ENCODE peak calls at places on chromosome 11, in six cellular contexts. R, T, M, Y, H and C are unnamed samples.

GRCh38 chr11:126924381-126924780 is 76.2 kb downstream of the KIRREL3 start:
- DNase-seq in R (no peak), H (no peak), T (no peak), Y (no peak), M (no peak), C (no peak)

GRCh38 chr11:11332141-11332710 is 20.8 kb downstream of the CSNK2A3 start:
- DNase-seq in H (no peak), Y (no peak), R (no peak), T (no peak), M (no peak), C (no peak)

GRCh38 chr11:10092426-10092825 is 201.6 kb downstream of the SBF2 start:
- DNase-seq in H (no peak), M (no peak), Y (no peak), R (no peak), T (no peak), C (no peak)

GRCh38 chr11:90288207-90288821 is 65.5 kb upstream of the CHORDC1 start:
- DNase-seq in M (peak; percentile 47), R (peak; percentile 19), Y (no peak), H (peak; percentile 33), T (no peak), C (peak; percentile 3)

GRCh38 chr11:73551697-73552096 is 46.2 kb downstream of the FAM168A start:
- DNase-seq in R (no peak), H (no peak), T (no peak), M (peak; percentile 47), Y (no peak), C (no peak)

GRCh38 chr11:76885390-76886097 is 24.8 kb downstream of the ACER3 start:
- DNase-seq in Y (no peak), M (no peak), T (no peak), R (peak; percentile 41), H (no peak), C (no peak)

GRCh38 chr11:128207861-128208321 is 379.5 kb downstream of the ETS1 start:
- DNase-seq in M (no peak), R (no peak), H (no peak), Y (no peak), T (no peak), C (no peak)

GRCh38 chr11:118448294-118448693 is 12.0 kb downstream of the KMT2A start:
- DNase-seq in M (no peak), H (no peak), Y (no peak), T (peak; percentile 67), R (no peak), C (no peak)

GRCh38 chr11:102807921-102808320 is 10.0 kb upstream of the MMP1 start:
- DNase-seq in H (peak; percentile 37), T (no peak), R (peak; percentile 58), M (peak; percentile 36), Y (peak; percentile 70), C (no peak)

GRCh38 chr11:100562102-100562501 is 125.0 kb upstream of the ARHGAP42 start:
- DNase-seq in R (no peak), H (no peak), Y (no peak), T (no peak), M (no peak), C (no peak)

GRCh38 chr11:128835741-128836410 is 31.2 kb downstream of the KCNJ1 start:
- DNase-seq in H (peak; percentile 17), M (no peak), Y (no peak), R (peak; percentile 3), T (no peak), C (no peak)

GRCh38 chr11:64352099-64353005 is 6.6 kb upstream of the RPS6KA4 start:
- DNase-seq in Y (no peak), T (no peak), H (no peak), R (no peak), M (no peak), C (no peak)

GRCh38 chr11:79129702-79130101 is 311.1 kb downstream of the TENM4 start:
- DNase-seq in M (no peak), T (no peak), H (no peak), R (no peak), Y (no peak), C (no peak)

GRCh38 chr11:60345489-60345888 is 18.4 kb downstream of the MS4A6E start:
- DNase-seq in T (no peak), R (peak; percentile 52), M (no peak), H (peak; percentile 8), Y (peak; percentile 17), C (peak; percentile 50)

GRCh38 chr11:68377389-68377795 is 65.0 kb downstream of the LRP5 start:
- DNase-seq in R (no peak), H (no peak), T (no peak), M (peak; percentile 59), Y (no peak), C (no peak)

GRCh38 chr11:105135873-105136272 is 3.7 kb downstream of the CARD18 start:
- DNase-seq in T (no peak), M (no peak), H (no peak), R (no peak), Y (no peak), C (no peak)

GRCh38 chr11:125350206-125351044 is 145.6 kb downstream of the FEZ1 start:
- DNase-seq in R (no peak), H (no peak), Y (no peak), M (no peak), T (no peak), C (no peak)

GRCh38 chr11:125326126-125326525 is 161.6 kb downstream of the PKNOX2 start:
- DNase-seq in M (no peak), R (no peak), T (no peak), Y (no peak), H (no peak), C (no peak)

GRCh38 chr11:78595431-78596130 is 20.9 kb upstream of the NARS2 start:
- DNase-seq in Y (no peak), R (no peak), M (no peak), H (no peak), T (no peak), C (no peak)

GRCh38 chr11:102940714-102941588 is 14.6 kb downstream of the MMP13 start:
- DNase-seq in Y (peak; percentile 7), H (peak; percentile 56), R (peak; percentile 63), M (peak; percentile 46), T (peak; percentile 37), C (peak; percentile 40)

GRCh38 chr11:75946531-75947530 is 131.8 kb downstream of the UVRAG start:
- DNase-seq in M (no peak), T (no peak), R (peak; percentile 51), H (no peak), Y (no peak), C (no peak)

GRCh38 chr11:118401880-118402590 is 629 bp downstream of the ATP5MG start:
- DNase-seq in Y (no peak), H (peak; percentile 76), M (no peak), R (no peak), T (no peak), C (peak; percentile 10)

GRCh38 chr11:68798221-68798813 is 43.4 kb downstream of the CPT1A start:
- DNase-seq in T (no peak), H (peak; percentile 12), M (peak; percentile 72), R (peak; percentile 57), Y (peak; percentile 23), C (peak; percentile 49)

DNA sequence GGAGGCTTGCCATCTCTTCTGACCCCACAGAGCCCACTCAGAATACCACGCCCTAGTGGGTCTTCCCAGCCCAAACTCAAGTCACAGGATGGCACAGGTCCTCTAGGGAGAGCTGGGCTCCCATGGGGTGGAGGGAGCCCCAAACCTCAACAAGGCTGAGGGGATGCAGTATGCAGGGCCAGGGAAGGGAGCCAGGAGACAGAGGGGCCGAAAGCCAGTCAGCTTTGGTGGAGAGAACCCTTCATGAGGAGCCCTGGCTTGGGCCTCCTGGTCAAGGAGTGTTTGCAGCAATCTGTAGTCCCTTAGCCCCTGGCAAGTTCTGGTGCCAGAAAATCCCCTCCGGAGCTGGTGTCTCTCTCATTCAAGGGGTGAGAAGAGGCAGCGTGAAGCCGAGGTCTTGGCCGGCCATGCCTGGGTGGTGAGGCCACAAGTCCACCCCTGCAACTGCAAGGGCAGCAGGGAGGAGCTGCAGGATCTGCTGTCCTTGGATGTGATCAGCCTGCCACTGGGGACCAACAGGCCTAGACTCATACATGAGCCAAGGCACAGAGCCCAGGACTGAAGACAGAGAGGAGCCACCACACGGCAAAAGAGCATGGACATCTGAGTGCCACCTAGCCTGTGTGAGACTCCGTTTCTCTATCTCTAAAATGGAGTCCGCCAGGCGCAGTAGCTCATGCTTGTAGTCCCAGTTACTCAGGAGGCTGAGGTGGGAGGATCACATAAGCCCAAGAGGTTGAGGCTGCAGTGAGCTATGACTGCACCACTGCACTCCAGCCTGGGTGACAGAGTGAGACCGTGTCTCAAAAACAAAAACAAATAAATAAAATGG is 24.1 kb downstream of the NEAT1 start:
- DNase-seq in T (no peak), Y (no peak), R (no peak), M (no peak), H (no peak), C (no peak)
- TF ChIP-seq GABPA in T (no peak), Y (no peak), R (no peak), M (no peak), H (no peak), C (no peak)

DNA sequence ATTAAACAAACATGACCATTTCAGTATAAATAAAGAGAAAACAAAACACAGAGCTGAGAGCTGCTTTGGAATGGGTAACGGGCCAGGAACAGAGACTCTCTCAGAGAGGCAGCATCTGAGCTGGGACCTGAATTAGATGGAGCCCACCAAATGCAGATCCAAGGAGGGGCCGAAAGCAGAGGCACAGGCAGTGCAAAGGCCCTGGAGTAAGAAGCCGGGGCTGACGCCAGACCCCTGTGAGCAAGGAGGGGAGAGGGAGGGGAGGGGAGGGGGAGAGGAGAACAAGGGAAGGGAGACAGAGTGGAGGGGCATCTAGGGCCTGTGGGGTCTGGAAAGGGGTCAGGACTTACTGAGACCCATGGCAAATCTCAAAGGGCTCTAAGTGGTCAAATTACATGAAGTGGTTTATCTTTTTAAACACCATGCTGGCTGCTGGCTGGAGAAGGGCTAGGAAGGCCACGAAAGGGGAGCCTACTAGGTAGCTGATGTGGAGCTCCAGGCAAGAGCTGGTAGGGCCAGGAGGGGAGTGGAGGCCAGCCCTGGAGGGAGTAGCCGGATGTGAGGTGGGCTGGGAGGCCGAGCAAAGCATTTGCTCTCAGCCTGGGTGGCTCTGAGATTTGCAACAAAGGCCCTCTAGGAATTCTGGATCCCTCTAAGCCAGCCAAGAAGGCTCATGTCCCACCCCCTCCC is 3.2 kb downstream of the OSBPL5 start:
- DNase-seq in Y (no peak), R (no peak), H (no peak), T (no peak), M (peak; percentile 9), C (no peak)
- TF ChIP-seq GABPA in Y (no peak), R (no peak), H (no peak), T (no peak), M (no peak), C (no peak)

DNA sequence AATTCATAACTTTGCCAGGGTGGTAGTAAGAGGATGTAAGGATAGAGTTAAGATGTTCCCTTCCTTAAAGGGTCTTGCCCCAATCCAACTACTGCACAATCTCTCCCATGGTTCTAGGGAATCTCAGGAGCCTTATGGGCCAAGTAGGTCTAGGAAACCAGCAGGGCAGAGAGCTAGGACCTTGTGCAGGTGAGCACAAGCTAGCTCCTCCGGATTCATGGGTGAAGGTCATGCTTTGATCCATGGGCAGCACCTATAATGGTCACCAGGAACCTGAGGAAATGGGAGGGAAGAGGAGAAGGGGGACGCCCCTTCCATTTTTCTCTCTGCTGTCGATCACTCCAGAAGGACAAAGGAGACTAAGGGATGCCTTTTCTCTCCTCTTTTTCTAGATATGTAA is 16.8 kb downstream of the KCNJ11 start:
- DNase-seq in Y (no peak), M (no peak), R (peak; percentile 64), H (no peak), T (no peak), C (no peak)
- TF ChIP-seq GABPA in Y (no peak), M (no peak), R (no peak), H (no peak), T (no peak), C (no peak)

GRCh38 chr11:44007746-44008501 is 39.9 kb upstream of the ACCSL start:
- DNase-seq in T (no peak), R (no peak), H (no peak), Y (no peak), M (no peak), C (no peak)
- TF ChIP-seq GABPA in T (no peak), R (no peak), H (no peak), Y (no peak), M (no peak), C (no peak)